ENCODE peak calls at places on chromosome 21, in seven cellular contexts. H is neural progenitor cell, E is GM23338, X is GM12864, N is adrenal gland, P is mesothelial cell of epicardium, J is heart right ventricle. M is an unnamed sample.

GRCh38 chr21:14591882-14592281 is 45.8 kb upstream of the SAMSN1 start:
- DNase-seq in N (peak), X (no peak), H (no peak), J (peak), E (no peak), P (no peak), M (no peak)

GRCh38 chr21:41739011-41739410 is 27.8 kb downstream of the RIPK4 start:
- DNase-seq in E (no peak), N (no peak), P (no peak), H (no peak), J (no peak), X (no peak), M (no peak)

GRCh38 chr21:42063578-42064521 is 7.3 kb upstream of the UMODL1 start:
- DNase-seq in X (peak), J (no peak), E (peak), H (peak), P (no peak), N (no peak), M (no peak)

GRCh38 chr21:42621828-42622199 is 31.6 kb upstream of the PDE9A start:
- DNase-seq in E (no peak), H (no peak), J (no peak), X (no peak), N (no peak), P (no peak), M (no peak)

GRCh38 chr21:31142600-31142999 is 104.3 kb upstream of the KRTAP19-8 start:
- DNase-seq in P (no peak), X (no peak), N (no peak), H (peak), E (peak), J (no peak), M (no peak)

GRCh38 chr21:18869105-18869504 is 465.5 kb upstream of the TMPRSS15 start:
- DNase-seq in J (no peak), N (no peak), E (no peak), X (no peak), H (no peak), P (no peak), M (no peak)

GRCh38 chr21:29072873-29073221 is 601 bp downstream of the CCT8 start:
- DNase-seq in N (no peak), P (no peak), X (no peak), E (peak), J (no peak), H (peak), M (no peak)

GRCh38 chr21:16534408-16535099 is 804.8 kb downstream of the USP25 start:
- DNase-seq in X (no peak), J (peak), N (peak), H (no peak), E (no peak), P (no peak), M (no peak)

GRCh38 chr21:14988760-14989159 is 76.0 kb downstream of the NRIP1 start:
- DNase-seq in N (no peak), E (peak), H (peak), X (no peak), J (no peak), P (no peak), M (no peak)

GRCh38 chr21:36785615-36786014 is 86.7 kb downstream of the SIM2 start:
- DNase-seq in P (no peak), H (no peak), E (no peak), N (no peak), X (no peak), J (no peak), M (no peak)

GRCh38 chr21:35925497-35925896 is 134.8 kb downstream of the SETD4 start:
- DNase-seq in E (no peak), N (peak), X (no peak), P (no peak), J (no peak), H (no peak), M (no peak)

GRCh38 chr21:41945982-41946381 is 7.8 kb downstream of the C2CD2 start:
- DNase-seq in J (no peak), P (no peak), X (no peak), N (no peak), H (no peak), E (no peak), M (no peak)

GRCh38 chr21:33824156-33824941 is 91.3 kb downstream of the ATP5PO start:
- DNase-seq in E (no peak), J (no peak), X (no peak), P (no peak), H (no peak), N (no peak), M (no peak)

GRCh38 chr21:30072496-30072895 is 94.1 kb downstream of the CLDN17 start:
- DNase-seq in X (no peak), P (no peak), N (no peak), H (peak), E (peak), J (peak), M (no peak)

GRCh38 chr21:36422279-36423098 is 37.3 kb downstream of the CHAF1B start:
- DNase-seq in P (no peak), E (peak), X (peak), H (peak), N (no peak), J (peak), M (no peak)

GRCh38 chr21:36859744-36860501 is 106.5 kb downstream of the HLCS start:
- DNase-seq in H (no peak), J (peak), N (peak), P (no peak), E (peak), X (peak), M (no peak)

GRCh38 chr21:28230559-28230958 is 762.1 kb downstream of the LTN1 start:
- DNase-seq in E (no peak), H (no peak), P (no peak), N (no peak), J (no peak), X (no peak), M (no peak)

GRCh38 chr21:42146821-42147220 is 72.1 kb upstream of the ABCG1 start:
- DNase-seq in N (no peak), H (no peak), J (no peak), X (no peak), P (no peak), E (no peak), M (no peak)

GRCh38 chr21:31612889-31613785 is 46.4 kb upstream of the SOD1 start:
- DNase-seq in X (no peak), J (no peak), E (no peak), H (peak), N (no peak), P (no peak), M (no peak)

GRCh38 chr21:37071561-37072238 is 1.2 kb downstream of the PIGP start:
- DNase-seq in H (peak), P (no peak), N (peak), J (peak), E (peak), X (no peak), M (no peak)

GRCh38 chr21:37264808-37265207 is 2.3 kb downstream of the VPS26C start:
- DNase-seq in P (no peak), H (no peak), X (no peak), E (no peak), J (no peak), N (no peak), M (no peak)

GRCh38 chr21:36852864-36853263 is 113.6 kb downstream of the HLCS start:
- DNase-seq in H (no peak), P (no peak), E (no peak), N (no peak), X (no peak), J (no peak), M (no peak)

GRCh38 chr21:28334407-28334806 is 658.3 kb downstream of the LTN1 start:
- DNase-seq in E (no peak), N (no peak), X (no peak), J (no peak), P (no peak), H (no peak), M (no peak)

GRCh38 chr21:14259669-14260458 is 43.9 kb downstream of the RBM11 start:
- DNase-seq in E (peak), J (no peak), P (no peak), X (peak), H (peak), N (no peak), M (peak)

GRCh38 chr21:29430030-29430429 is 131.3 kb downstream of the BACH1 start:
- DNase-seq in P (no peak), J (no peak), E (no peak), X (no peak), H (peak), N (no peak), M (no peak)

GRCh38 chr21:24290151-24290833 is 1317.0 kb downstream of the MRPL39 start:
- DNase-seq in H (no peak), P (no peak), J (no peak), X (no peak), N (no peak), E (no peak), M (no peak)

GRCh38 chr21:37074546-37074945 is 1.5 kb downstream of the TTC3 start:
- DNase-seq in P (no peak), X (no peak), N (no peak), J (no peak), E (no peak), H (no peak), M (no peak)

GRCh38 chr21:28375708-28376385 is 616.8 kb downstream of the LTN1 start:
- DNase-seq in P (no peak), J (no peak), E (no peak), N (no peak), H (no peak), X (no peak), M (no peak)

GRCh38 chr21:29209696-29210095 is 79.3 kb downstream of the MAP3K7CL start:
- DNase-seq in P (no peak), N (no peak), J (no peak), E (no peak), H (no peak), X (no peak), M (no peak)

GRCh38 chr21:26840912-26841311 is 4.3 kb downstream of the ADAMTS1 start:
- DNase-seq in J (peak), P (no peak), N (no peak), H (no peak), E (no peak), X (no peak), M (no peak)

GRCh38 chr21:31429500-31429899 is 85.4 kb upstream of the TIAM1 start:
- DNase-seq in H (no peak), N (no peak), P (no peak), X (no peak), J (no peak), E (no peak), M (no peak)

GRCh38 chr21:27379381-27379780 is 412.5 kb upstream of the ADAMTS5 start:
- DNase-seq in N (no peak), X (no peak), P (no peak), J (no peak), H (no peak), E (no peak), M (no peak)

GRCh38 chr21:27240901-27241300 is 274.0 kb upstream of the ADAMTS5 start:
- DNase-seq in H (no peak), X (no peak), N (no peak), E (no peak), J (no peak), P (no peak), M (no peak)

GRCh38 chr21:16588433-16588860 is 858.7 kb downstream of the USP25 start:
- DNase-seq in P (peak), E (peak), J (peak), H (peak), N (peak), X (no peak), M (no peak)

GRCh38 chr21:36697473-36698159 is 1.3 kb upstream of the SIM2 start:
- DNase-seq in P (no peak), E (peak), H (peak), J (no peak), N (no peak), X (no peak), M (no peak)

GRCh38 chr21:30257773-30258172 is 25.0 kb downstream of the KRTAP24-1 start:
- DNase-seq in P (no peak), H (peak), X (no peak), N (no peak), J (no peak), E (peak), M (no peak)

GRCh38 chr21:17270234-17270633 is 242.6 kb upstream of the CXADR start:
- DNase-seq in H (peak), E (peak), J (no peak), N (peak), X (no peak), P (no peak), M (no peak)

GRCh38 chr21:44444286-44444931 is 10.9 kb upstream of the LRRC3 start:
- DNase-seq in J (no peak), P (peak), H (peak), E (peak), X (no peak), N (no peak), M (no peak)
- TF ChIP-seq CTCF in J (no peak), P (no peak), H (peak), E (peak), X (peak), N (no peak), M (peak)

DNA sequence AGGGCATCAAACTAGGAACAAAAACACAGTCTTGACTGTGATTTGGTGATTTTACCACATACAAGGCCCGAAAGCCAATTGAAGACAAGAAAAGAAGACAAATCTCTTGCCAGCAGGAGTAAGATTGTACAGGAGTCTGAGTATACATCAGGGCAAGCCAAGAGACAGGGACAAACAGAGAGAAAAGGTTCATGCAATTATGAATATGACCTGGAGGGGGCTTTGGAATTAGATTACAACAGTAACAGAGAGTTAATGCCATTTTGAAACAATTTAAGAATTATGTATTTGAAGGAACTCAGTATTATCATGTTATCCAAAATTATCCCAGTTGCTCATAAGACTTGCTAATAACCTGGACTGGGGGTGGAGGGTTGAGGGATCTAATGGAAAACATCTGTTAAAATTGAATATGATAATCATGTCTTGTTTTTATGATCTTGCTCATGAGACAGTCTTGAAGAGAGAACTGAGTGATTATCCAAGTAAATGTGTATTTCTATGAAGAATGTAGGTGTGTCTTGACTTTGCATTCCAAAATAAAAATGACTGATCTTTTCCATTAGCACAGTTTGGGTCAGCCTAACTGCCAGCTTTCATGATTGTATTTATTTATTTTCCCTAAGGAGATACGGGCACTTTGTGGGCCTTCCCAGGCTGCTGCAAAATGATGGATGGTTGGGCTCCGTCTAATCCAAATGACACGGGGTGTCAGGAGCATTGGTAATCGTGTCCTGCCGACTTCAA is 117.7 kb downstream of the ERG start:
- DNase-seq in N (no peak), J (no peak), E (peak), X (no peak), P (no peak), H (no peak), M (no peak)
- TF ChIP-seq CTCF in N (no peak), J (peak), E (no peak), X (peak), P (peak), H (peak), M (peak)

GRCh38 chr21:34867785-34868184 is 181.3 kb downstream of the RUNX1 start:
- DNase-seq in P (no peak), J (no peak), X (no peak), H (no peak), N (no peak), E (no peak), M (no peak)

GRCh38 chr21:34865922-34866271 is 183.2 kb downstream of the RUNX1 start:
- DNase-seq in N (no peak), H (peak), J (no peak), P (no peak), X (peak), E (peak), M (no peak)

GRCh38 chr21:34861302-34861701 is 187.8 kb downstream of the RUNX1 start:
- DNase-seq in N (no peak), P (no peak), E (no peak), J (no peak), X (no peak), H (no peak), M (no peak)

GRCh38 chr21:34862951-34863350 is 186.2 kb downstream of the RUNX1 start:
- DNase-seq in X (no peak), H (no peak), J (no peak), N (no peak), P (no peak), E (no peak), M (no peak)

DNA sequence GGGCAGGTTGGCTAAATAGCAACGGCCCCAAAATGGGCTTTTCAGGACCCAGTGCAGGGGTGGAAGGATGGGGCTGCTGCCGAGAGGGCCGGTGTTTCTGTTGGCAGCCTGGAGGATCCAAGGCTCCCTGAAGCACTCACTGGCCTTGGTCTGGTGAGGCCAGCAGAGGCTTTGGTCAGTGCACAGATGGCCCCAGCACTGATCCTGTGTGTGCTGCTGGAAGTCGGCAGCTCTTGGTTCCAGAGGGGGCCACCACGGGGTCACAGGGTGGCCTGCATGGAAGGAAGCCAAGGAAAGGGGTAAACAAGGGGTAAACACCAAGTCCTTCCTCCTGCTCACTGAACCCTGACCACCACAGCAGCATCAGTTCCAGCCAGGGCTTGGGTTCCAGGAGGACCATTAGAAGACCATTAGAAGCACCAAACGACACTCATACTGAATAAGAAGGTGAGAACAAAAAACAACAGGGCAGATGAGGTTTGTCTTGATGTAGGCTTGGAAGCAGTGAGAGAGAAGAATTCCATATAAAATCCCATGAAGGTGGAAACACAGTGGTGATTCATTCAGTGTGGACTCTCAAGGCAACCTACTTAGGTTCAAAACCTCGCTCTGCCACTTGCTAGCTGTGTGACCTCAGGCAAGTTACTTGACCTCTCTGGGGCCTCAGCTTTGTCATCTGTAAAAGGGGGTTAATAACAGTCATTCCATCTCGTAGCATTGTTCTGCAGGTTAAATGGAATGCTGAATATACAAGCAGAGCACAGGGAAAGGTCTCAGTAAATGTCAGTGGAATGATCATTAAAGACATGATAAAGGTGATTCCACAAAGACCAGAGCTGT is 184.5 kb downstream of the RUNX1 start:
- DNase-seq in X (no peak), P (no peak), N (no peak), E (no peak), H (no peak), J (no peak), M (no peak)
- TF ChIP-seq CTCF in X (no peak), P (no peak), N (no peak), E (no peak), H (no peak), J (no peak), M (no peak)

GRCh38 chr21:46097826-46098286 is at the start of gene COL6A2:
- DNase-seq in X (no peak), E (peak), N (peak), H (peak), P (peak), J (peak), M (peak)
- TF ChIP-seq CTCF in X (no peak), E (peak), N (no peak), H (peak), P (no peak), J (peak), M (no peak)

DNA sequence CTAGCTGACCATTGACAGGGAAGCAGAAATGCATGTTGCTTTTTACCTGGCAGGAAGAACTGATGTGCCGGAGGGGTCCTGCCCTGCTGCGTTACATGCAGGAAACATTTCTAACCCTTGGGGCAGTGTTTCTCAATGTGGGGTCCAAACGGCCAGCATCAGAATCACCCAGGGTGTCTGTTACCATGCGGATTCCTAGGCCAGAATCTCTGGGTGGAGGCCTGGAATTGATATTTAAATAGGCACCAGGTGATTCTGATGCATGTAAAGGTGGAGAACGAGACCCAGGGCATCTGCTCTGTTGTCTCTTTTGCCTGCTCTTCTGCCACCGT is 182.7 kb downstream of the PCP4 start:
- DNase-seq in P (no peak), N (no peak), J (no peak), E (peak), H (peak), X (no peak), M (no peak)
- TF ChIP-seq CTCF in P (no peak), N (no peak), J (no peak), E (peak), H (no peak), X (no peak), M (no peak)

DNA sequence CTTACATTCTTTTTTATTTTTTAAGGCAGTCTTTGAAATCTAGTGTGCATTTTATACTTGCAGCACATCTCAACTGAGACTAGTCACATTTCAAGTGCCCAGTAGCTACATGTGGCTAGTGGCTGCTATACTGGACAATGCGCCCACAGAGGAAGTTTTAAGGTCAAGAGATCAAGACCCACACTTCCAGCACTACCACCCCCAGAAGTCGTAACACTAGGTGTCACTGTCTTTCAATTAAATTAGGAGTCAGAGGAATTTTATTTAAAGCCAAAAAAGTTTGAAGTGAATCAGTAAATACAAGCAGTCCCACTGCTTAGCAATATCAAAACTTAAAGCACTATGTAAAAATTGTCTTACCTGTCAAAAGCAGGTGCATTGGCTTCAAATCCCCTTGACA is 39.9 kb downstream of the SYNJ1 start:
- DNase-seq in N (no peak), P (no peak), H (peak), J (no peak), X (no peak), E (peak), M (no peak)
- TF ChIP-seq CTCF in N (no peak), P (no peak), H (peak), J (peak), X (peak), E (peak), M (no peak)

M was measured in D721Med.